ENCODE peak calls at places on chromosomes 1 and 21, in eight cellular contexts. A is H1, K is IMR-90, S is GM12891, B is NB4, O is A549, J is lower leg skin, F is suprapubic skin. P is an unnamed sample.

GRCh38 chr1:190138266-190138665 is 339.4 kb downstream of the BRINP3 start:
- DNase-seq in A (no peak), K (peak; percentile 24), S (no peak), B (no peak), O (no peak), J (no peak), F (no peak), P (no peak)

GRCh38 chr1:6962390-6962955 is 177.2 kb downstream of the CAMTA1 start:
- DNase-seq in A (no peak), K (no peak), S (peak; percentile 49), B (no peak), O (peak; percentile 75), J (no peak), F (no peak), P (peak; percentile 62)

GRCh38 chr21:27759091-27759659 is 792.3 kb upstream of the ADAMTS5 start:
- DNase-seq in A (peak; percentile 19), K (no peak), S (no peak), B (no peak), O (no peak), J (no peak), F (no peak), P (no peak)

GRCh38 chr1:92790081-92790480 is 5.2 kb upstream of the EVI5 start:
- DNase-seq in A (no peak), K (no peak), S (no peak), B (no peak), O (no peak), J (no peak), F (no peak), P (no peak)

GRCh38 chr1:159121526-159121925 is 45.0 kb upstream of the AIM2 start:
- DNase-seq in A (no peak), K (no peak), S (no peak), B (no peak), O (no peak), J (no peak), F (no peak), P (no peak)

GRCh38 chr1:18549896-18550295 is 69.2 kb downstream of the KLHDC7A start:
- DNase-seq in A (no peak), K (no peak), S (no peak), B (no peak), O (no peak), J (no peak), F (no peak), P (no peak)

GRCh38 chr1:22141948-22142314 is 966 bp downstream of the WNT4 start:
- DNase-seq in A (no peak), K (no peak), S (no peak), B (no peak), O (no peak), J (no peak), F (no peak), P (no peak)

GRCh38 chr1:48236716-48237470 is 14.4 kb downstream of the SLC5A9 start:
- DNase-seq in A (no peak), K (peak; percentile 35), S (peak; percentile 33), B (peak; percentile 37), O (peak; percentile 40), J (no peak), F (peak; percentile 26), P (no peak)

GRCh38 chr1:203671047-203671446 is 44.4 kb downstream of the ATP2B4 start:
- DNase-seq in A (no peak), K (peak; percentile 60), S (no peak), B (no peak), O (no peak), J (no peak), F (no peak), P (no peak)

GRCh38 chr1:44423706-44424546 is 18.9 kb downstream of the RNF220 start:
- DNase-seq in A (no peak), K (peak; percentile 35), S (no peak), B (no peak), O (no peak), J (no peak), F (no peak), P (peak; percentile 81)

GRCh38 chr1:28258628-28259251 is 578 bp upstream of the SESN2 start:
- DNase-seq in A (no peak), K (no peak), S (no peak), B (peak; percentile 23), O (no peak), J (no peak), F (no peak), P (no peak)

GRCh38 chr1:180615493-180616290 is 16.1 kb upstream of the XPR1 start:
- DNase-seq in A (no peak), K (peak; percentile 88), S (no peak), B (no peak), O (no peak), J (no peak), F (no peak), P (no peak)

GRCh38 chr1:205985330-205986005 is 17.7 kb downstream of the RAB7B start:
- DNase-seq in A (no peak), K (no peak), S (no peak), B (no peak), O (no peak), J (no peak), F (no peak), P (no peak)

DNA sequence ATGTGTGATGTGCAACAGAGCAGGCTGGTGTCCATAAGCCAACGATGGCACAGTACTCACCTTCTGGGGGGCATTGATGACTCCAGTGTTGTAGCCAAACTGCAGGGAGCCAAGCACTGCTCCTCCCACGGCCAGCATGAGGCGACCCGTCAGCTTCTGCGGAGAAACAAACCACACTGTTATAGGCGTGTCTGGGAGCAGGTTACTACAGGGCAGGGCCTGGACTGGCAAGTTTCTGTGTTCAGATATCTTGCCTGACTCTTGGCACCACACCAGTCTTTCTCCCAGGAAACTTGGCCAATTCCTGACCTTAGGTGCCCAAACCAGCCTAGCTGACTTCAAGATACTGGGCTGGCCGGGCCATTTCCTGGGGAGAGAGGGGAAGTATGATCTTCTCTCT is 15.5 kb downstream of the SLC2A1 start:
- DNase-seq in A (no peak), K (no peak), S (no peak), B (no peak), O (no peak), J (no peak), F (no peak), P (peak; percentile 77)
- TF ChIP-seq POLR2A in A (no peak), K (no peak), S (no peak), B (no peak), O (no peak), J (no peak), F (no peak), P (no peak)

GRCh38 chr1:54542120-54542961 is 5.7 kb upstream of the ACOT11 start:
- DNase-seq in A (peak; percentile 76), K (peak; percentile 50), S (peak; percentile 52), B (peak; percentile 97), O (peak; percentile 55), J (peak; percentile 90), F (no peak), P (peak; percentile 80)
- TF ChIP-seq POLR2A in A (peak; percentile 20), K (no peak), S (no peak), B (peak; percentile 62), O (peak; percentile 58), J (no peak), F (no peak), P (peak; percentile 24)

GRCh38 chr1:2564815-2565415 is 8.7 kb downstream of the TNFRSF14 start:
- DNase-seq in A (no peak), K (no peak), S (no peak), B (no peak), O (no peak), J (no peak), F (no peak), P (no peak)

GRCh38 chr1:2566106-2567045 is 10.2 kb downstream of the TNFRSF14 start:
- DNase-seq in A (no peak), K (no peak), S (no peak), B (no peak), O (no peak), J (no peak), F (no peak), P (no peak)

GRCh38 chr1:2563205-2563604 is 7.0 kb downstream of the TNFRSF14 start:
- DNase-seq in A (no peak), K (no peak), S (no peak), B (no peak), O (no peak), J (no peak), F (no peak), P (no peak)

GRCh38 chr1:2561898-2562895 is 6.0 kb downstream of the TNFRSF14 start:
- DNase-seq in A (no peak), K (no peak), S (no peak), B (no peak), O (no peak), J (no peak), F (no peak), P (no peak)

DNA sequence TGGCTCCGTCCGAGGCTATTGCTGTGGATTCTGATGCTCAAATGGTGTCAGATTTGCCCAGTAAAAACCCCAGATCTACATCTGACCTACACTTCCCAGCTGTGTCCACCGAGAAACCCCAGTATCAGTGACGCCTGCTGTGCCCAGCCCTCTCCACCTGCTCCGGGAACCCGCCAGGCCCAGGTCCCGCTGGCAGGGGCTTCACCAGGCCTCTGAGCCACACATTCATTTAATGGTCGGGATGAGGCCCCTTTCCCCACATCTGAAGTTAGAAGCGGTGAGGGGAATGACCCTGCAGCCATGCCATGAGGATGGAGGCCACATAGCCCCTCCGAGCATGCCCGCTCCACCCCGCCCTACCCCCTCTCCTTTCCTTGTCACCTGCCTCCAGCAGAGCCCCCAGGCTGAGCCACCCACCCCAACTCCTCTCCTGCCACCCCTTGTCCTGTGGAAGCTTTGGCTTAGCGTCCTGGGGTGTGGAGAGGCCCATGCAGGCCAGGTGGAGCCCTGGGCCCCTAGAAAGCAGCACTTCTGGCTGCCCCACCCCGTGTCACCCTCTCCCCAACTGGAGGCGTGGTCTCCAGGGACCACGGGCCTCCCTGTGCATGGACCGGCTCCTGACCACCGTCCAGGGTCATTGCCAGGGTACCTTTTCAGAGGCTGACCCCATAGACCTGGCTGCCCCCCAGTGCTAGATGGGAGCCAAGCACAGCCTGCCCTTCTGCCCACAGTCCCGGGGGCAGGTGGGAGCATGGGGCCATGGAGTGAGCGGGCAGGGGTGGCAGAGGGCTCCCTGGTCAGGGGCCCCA is 8.0 kb downstream of the TNFRSF14 start:
- DNase-seq in A (no peak), K (no peak), S (no peak), B (no peak), O (no peak), J (no peak), F (no peak), P (no peak)
- TF ChIP-seq POLR2A in A (no peak), K (no peak), S (no peak), B (no peak), O (no peak), J (no peak), F (no peak), P (no peak)

GRCh38 chr1:31701137-31701736 is 2.6 kb downstream of the COL16A1 start:
- DNase-seq in A (no peak), K (peak; percentile 98), S (no peak), B (peak; percentile 85), O (peak; percentile 79), J (peak; percentile 99), F (peak; percentile 97), P (peak; percentile 83)

GRCh38 chr1:31705080-31705866 is 1.5 kb upstream of the COL16A1 start:
- DNase-seq in A (no peak), K (peak; percentile 55), S (peak; percentile 84), B (peak; percentile 73), O (peak; percentile 19), J (peak; percentile 92), F (no peak), P (peak; percentile 78)

GRCh38 chr1:31704261-31705079 is 653 bp upstream of the COL16A1 start:
- DNase-seq in A (no peak), K (peak; percentile 70), S (no peak), B (no peak), O (no peak), J (peak; percentile 89), F (no peak), P (no peak)

GRCh38 chr1:31702836-31703404 is 897 bp downstream of the COL16A1 start:
- DNase-seq in A (no peak), K (peak; percentile 9), S (no peak), B (no peak), O (no peak), J (no peak), F (no peak), P (no peak)

GRCh38 chr1:31703431-31704260 is at the start of gene COL16A1:
- DNase-seq in A (no peak), K (peak; percentile 52), S (no peak), B (no peak), O (no peak), J (peak; percentile 97), F (peak; percentile 90), P (no peak)
- TF ChIP-seq POLR2A in A (no peak), K (peak; percentile 43), S (no peak), B (no peak), O (no peak), J (no peak), F (no peak), P (no peak)

P was measured in H54.